ENCODE peak calls at places on chromosomes 11 and 22, in six cellular contexts. One of them, this sample, is unnamed.

GRCh38 chr22:22380098-22381030 is 128.2 kb downstream of the ZNF280B start:
- DNase-seq in HuH-7: peak
- DNase-seq in activated T-cell treated with anti-CD3 and anti-CD28 coated beads for 1 hour: no peak
- DNase-seq in T-helper 22 cell: no peak
- DNase-seq in iPS-NIHi11: peak
- DNase-seq in adrenal gland: no peak
- DNase-seq in this sample: no peak

GRCh38 chr11:8298801-8299786 is 35.4 kb upstream of the LMO1 start:
- DNase-seq in iPS-NIHi11: no peak
- DNase-seq in T-helper 22 cell: no peak
- DNase-seq in activated T-cell treated with anti-CD3 and anti-CD28 coated beads for 1 hour: no peak
- DNase-seq in adrenal gland: no peak
- DNase-seq in HuH-7: no peak
- DNase-seq in this sample: no peak

GRCh38 chr11:99773646-99774045 is 752.9 kb downstream of the CNTN5 start:
- DNase-seq in activated T-cell treated with anti-CD3 and anti-CD28 coated beads for 1 hour: no peak
- DNase-seq in adrenal gland: peak
- DNase-seq in T-helper 22 cell: no peak
- DNase-seq in iPS-NIHi11: no peak
- DNase-seq in HuH-7: no peak
- DNase-seq in this sample: no peak

GRCh38 chr11:123186291-123186690 is 8.8 kb downstream of the CLMP start:
- DNase-seq in T-helper 22 cell: no peak
- DNase-seq in adrenal gland: peak
- DNase-seq in iPS-NIHi11: no peak
- DNase-seq in HuH-7: no peak
- DNase-seq in activated T-cell treated with anti-CD3 and anti-CD28 coated beads for 1 hour: no peak
- DNase-seq in this sample: no peak

GRCh38 chr22:43409046-43409445 is 2.8 kb upstream of the MPPED1 start:
- DNase-seq in adrenal gland: no peak
- DNase-seq in HuH-7: no peak
- DNase-seq in T-helper 22 cell: no peak
- DNase-seq in iPS-NIHi11: no peak
- DNase-seq in activated T-cell treated with anti-CD3 and anti-CD28 coated beads for 1 hour: no peak
- DNase-seq in this sample: no peak

GRCh38 chr22:48089601-48090331 is 1327.3 kb downstream of the TBC1D22A start:
- DNase-seq in iPS-NIHi11: no peak
- DNase-seq in activated T-cell treated with anti-CD3 and anti-CD28 coated beads for 1 hour: no peak
- DNase-seq in T-helper 22 cell: no peak
- DNase-seq in adrenal gland: peak
- DNase-seq in HuH-7: no peak
- DNase-seq in this sample: no peak

GRCh38 chr11:120116966-120117365 is 20.9 kb downstream of the TRIM29 start:
- DNase-seq in adrenal gland: no peak
- DNase-seq in iPS-NIHi11: no peak
- DNase-seq in T-helper 22 cell: no peak
- DNase-seq in activated T-cell treated with anti-CD3 and anti-CD28 coated beads for 1 hour: no peak
- DNase-seq in HuH-7: no peak
- DNase-seq in this sample: no peak

GRCh38 chr11:72223615-72224586 is 666 bp upstream of the INPPL1 start:
- DNase-seq in adrenal gland: peak
- DNase-seq in activated T-cell treated with anti-CD3 and anti-CD28 coated beads for 1 hour: peak
- DNase-seq in iPS-NIHi11: no peak
- DNase-seq in T-helper 22 cell: peak
- DNase-seq in HuH-7: no peak
- DNase-seq in this sample: peak

GRCh38 chr22:34592341-34592740 is 473.6 kb upstream of the ISX start:
- DNase-seq in adrenal gland: no peak
- DNase-seq in iPS-NIHi11: no peak
- DNase-seq in HuH-7: no peak
- DNase-seq in activated T-cell treated with anti-CD3 and anti-CD28 coated beads for 1 hour: no peak
- DNase-seq in T-helper 22 cell: no peak
- DNase-seq in this sample: no peak

GRCh38 chr22:49999063-49999900 is 13.3 kb downstream of the IL17REL start:
- DNase-seq in activated T-cell treated with anti-CD3 and anti-CD28 coated beads for 1 hour: no peak
- DNase-seq in HuH-7: no peak
- DNase-seq in iPS-NIHi11: peak
- DNase-seq in T-helper 22 cell: no peak
- DNase-seq in adrenal gland: no peak
- DNase-seq in this sample: no peak

GRCh38 chr11:122050021-122050710 is 65.8 kb downstream of the BLID start:
- DNase-seq in HuH-7: no peak
- DNase-seq in adrenal gland: no peak
- DNase-seq in iPS-NIHi11: no peak
- DNase-seq in T-helper 22 cell: no peak
- DNase-seq in activated T-cell treated with anti-CD3 and anti-CD28 coated beads for 1 hour: no peak
- DNase-seq in this sample: no peak

GRCh38 chr11:67289651-67290479 is 762 bp downstream of the ANKRD13D start:
- DNase-seq in HuH-7: no peak
- DNase-seq in adrenal gland: no peak
- DNase-seq in activated T-cell treated with anti-CD3 and anti-CD28 coated beads for 1 hour: no peak
- DNase-seq in T-helper 22 cell: no peak
- DNase-seq in iPS-NIHi11: peak
- DNase-seq in this sample: no peak

GRCh38 chr11:1153951-1154487 is 3.7 kb upstream of the MUC5AC start:
- DNase-seq in adrenal gland: peak
- DNase-seq in activated T-cell treated with anti-CD3 and anti-CD28 coated beads for 1 hour: no peak
- DNase-seq in iPS-NIHi11: peak
- DNase-seq in T-helper 22 cell: no peak
- DNase-seq in HuH-7: peak
- DNase-seq in this sample: peak

GRCh38 chr11:44596541-44597276 is 31.2 kb downstream of the CD82 start:
- DNase-seq in iPS-NIHi11: no peak
- DNase-seq in HuH-7: no peak
- DNase-seq in activated T-cell treated with anti-CD3 and anti-CD28 coated beads for 1 hour: peak
- DNase-seq in T-helper 22 cell: peak
- DNase-seq in adrenal gland: no peak
- DNase-seq in this sample: no peak

GRCh38 chr11:35525501-35526175 is at the start of gene PAMR1:
- DNase-seq in adrenal gland: no peak
- DNase-seq in T-helper 22 cell: no peak
- DNase-seq in HuH-7: peak
- DNase-seq in activated T-cell treated with anti-CD3 and anti-CD28 coated beads for 1 hour: no peak
- DNase-seq in iPS-NIHi11: peak
- DNase-seq in this sample: peak

GRCh38 chr11:12050470-12050891 is 42.1 kb upstream of the DKK3 start:
- DNase-seq in HuH-7: no peak
- DNase-seq in iPS-NIHi11: peak
- DNase-seq in T-helper 22 cell: no peak
- DNase-seq in adrenal gland: peak
- DNase-seq in activated T-cell treated with anti-CD3 and anti-CD28 coated beads for 1 hour: no peak
- DNase-seq in this sample: no peak

GRCh38 chr11:67301313-67301921 is 1.9 kb upstream of the SSH3 start:
- DNase-seq in adrenal gland: peak
- DNase-seq in iPS-NIHi11: no peak
- DNase-seq in HuH-7: no peak
- DNase-seq in activated T-cell treated with anti-CD3 and anti-CD28 coated beads for 1 hour: no peak
- DNase-seq in T-helper 22 cell: no peak
- DNase-seq in this sample: no peak

GRCh38 chr11:114290503-114291239 is 5.5 kb upstream of the NNMT start:
- DNase-seq in activated T-cell treated with anti-CD3 and anti-CD28 coated beads for 1 hour: no peak
- DNase-seq in T-helper 22 cell: no peak
- DNase-seq in HuH-7: no peak
- DNase-seq in adrenal gland: no peak
- DNase-seq in iPS-NIHi11: no peak
- DNase-seq in this sample: peak

GRCh38 chr11:6411594-6412031 is 7.3 kb downstream of the APBB1 start:
- DNase-seq in T-helper 22 cell: no peak
- DNase-seq in activated T-cell treated with anti-CD3 and anti-CD28 coated beads for 1 hour: no peak
- DNase-seq in iPS-NIHi11: no peak
- DNase-seq in adrenal gland: no peak
- DNase-seq in HuH-7: no peak
- DNase-seq in this sample: no peak

GRCh38 chr11:132463941-132464340 is 1068.4 kb downstream of the OPCML start:
- DNase-seq in adrenal gland: no peak
- DNase-seq in iPS-NIHi11: no peak
- DNase-seq in activated T-cell treated with anti-CD3 and anti-CD28 coated beads for 1 hour: no peak
- DNase-seq in HuH-7: no peak
- DNase-seq in T-helper 22 cell: no peak
- DNase-seq in this sample: no peak

GRCh38 chr11:84091212-84091986 is 805.2 kb upstream of the CCDC90B start:
- DNase-seq in adrenal gland: peak
- DNase-seq in T-helper 22 cell: no peak
- DNase-seq in iPS-NIHi11: peak
- DNase-seq in activated T-cell treated with anti-CD3 and anti-CD28 coated beads for 1 hour: no peak
- DNase-seq in HuH-7: peak
- DNase-seq in this sample: no peak

GRCh38 chr22:22401381-22401780 is 107.2 kb downstream of the ZNF280B start:
- DNase-seq in HuH-7: no peak
- DNase-seq in activated T-cell treated with anti-CD3 and anti-CD28 coated beads for 1 hour: no peak
- DNase-seq in iPS-NIHi11: no peak
- DNase-seq in adrenal gland: no peak
- DNase-seq in T-helper 22 cell: no peak
- DNase-seq in this sample: no peak

GRCh38 chr11:24386551-24387404 is 110.1 kb upstream of the LUZP2 start:
- DNase-seq in adrenal gland: no peak
- DNase-seq in activated T-cell treated with anti-CD3 and anti-CD28 coated beads for 1 hour: no peak
- DNase-seq in T-helper 22 cell: no peak
- DNase-seq in HuH-7: peak
- DNase-seq in iPS-NIHi11: peak
- DNase-seq in this sample: peak

GRCh38 chr11:38100836-38101235 is 1502.8 kb upstream of the RAG2 start:
- DNase-seq in activated T-cell treated with anti-CD3 and anti-CD28 coated beads for 1 hour: no peak
- DNase-seq in iPS-NIHi11: no peak
- DNase-seq in T-helper 22 cell: no peak
- DNase-seq in HuH-7: no peak
- DNase-seq in adrenal gland: no peak
- DNase-seq in this sample: no peak

GRCh38 chr11:65060913-65061408 is 2.6 kb upstream of the NAALADL1 start:
- DNase-seq in HuH-7: no peak
- DNase-seq in activated T-cell treated with anti-CD3 and anti-CD28 coated beads for 1 hour: no peak
- DNase-seq in iPS-NIHi11: peak
- DNase-seq in adrenal gland: no peak
- DNase-seq in T-helper 22 cell: no peak
- DNase-seq in this sample: peak

GRCh38 chr22:30931541-30932300 is 36.9 kb downstream of the MORC2 start:
- DNase-seq in HuH-7: no peak
- DNase-seq in iPS-NIHi11: no peak
- DNase-seq in adrenal gland: no peak
- DNase-seq in activated T-cell treated with anti-CD3 and anti-CD28 coated beads for 1 hour: no peak
- DNase-seq in T-helper 22 cell: no peak
- DNase-seq in this sample: no peak

GRCh38 chr11:63502252-63502820 is 3.5 kb upstream of the LGALS12 start:
- DNase-seq in activated T-cell treated with anti-CD3 and anti-CD28 coated beads for 1 hour: no peak
- DNase-seq in HuH-7: no peak
- DNase-seq in adrenal gland: no peak
- DNase-seq in T-helper 22 cell: no peak
- DNase-seq in iPS-NIHi11: no peak
- DNase-seq in this sample: no peak

GRCh38 chr11:10934293-10934850 is 76.5 kb upstream of the ZBED5 start:
- DNase-seq in T-helper 22 cell: no peak
- DNase-seq in iPS-NIHi11: peak
- DNase-seq in activated T-cell treated with anti-CD3 and anti-CD28 coated beads for 1 hour: no peak
- DNase-seq in adrenal gland: no peak
- DNase-seq in HuH-7: no peak
- DNase-seq in this sample: no peak

GRCh38 chr11:69588270-69588669 is 52.7 kb upstream of the CCND1 start:
- DNase-seq in adrenal gland: no peak
- DNase-seq in HuH-7: no peak
- DNase-seq in iPS-NIHi11: no peak
- DNase-seq in activated T-cell treated with anti-CD3 and anti-CD28 coated beads for 1 hour: no peak
- DNase-seq in T-helper 22 cell: no peak
- DNase-seq in this sample: peak

GRCh38 chr22:17198188-17199130 is 20.8 kb downstream of the ADA2 start:
- DNase-seq in iPS-NIHi11: peak
- DNase-seq in activated T-cell treated with anti-CD3 and anti-CD28 coated beads for 1 hour: no peak
- DNase-seq in adrenal gland: no peak
- DNase-seq in HuH-7: no peak
- DNase-seq in T-helper 22 cell: no peak
- DNase-seq in this sample: peak

GRCh38 chr11:17753641-17754040 is 19.1 kb downstream of the KCNC1 start:
- DNase-seq in adrenal gland: no peak
- DNase-seq in activated T-cell treated with anti-CD3 and anti-CD28 coated beads for 1 hour: no peak
- DNase-seq in T-helper 22 cell: no peak
- DNase-seq in HuH-7: no peak
- DNase-seq in iPS-NIHi11: no peak
- DNase-seq in this sample: no peak

GRCh38 chr22:48720662-48721393 is 1106.8 kb downstream of the BRD1 start:
- DNase-seq in activated T-cell treated with anti-CD3 and anti-CD28 coated beads for 1 hour: no peak
- DNase-seq in T-helper 22 cell: no peak
- DNase-seq in adrenal gland: no peak
- DNase-seq in HuH-7: no peak
- DNase-seq in iPS-NIHi11: no peak
- DNase-seq in this sample: no peak